ENCODE peak calls at places on chromosomes 11 and 22, in ten cellular contexts. W is activated T-cell treated with anti-CD3 and anti-CD28 coated beads for 1 hour; A is CD4-positive, alpha-beta T cell; Z is activated T-helper 1 cell treated with Interleukin-2 at 50 U/mL for 16 hours; F is upper lobe of right lung; Y is activated naive CD8-positive, alpha-beta T cell treated with anti-CD3 and anti-CD28 coated beads, Interleukin-2, amount 50 U/mL, for 24 hours; V is NCI-H1436; D is thyroid gland; I is amniotic stem cell; N is GM10248. B is an unnamed sample.

GRCh38 chr11:62632492-62632891 is 10.7 kb upstream of the B3GAT3 start:
- DNase-seq in W (no peak), A (no peak), Z (no peak), F (no peak), Y (no peak), V (no peak), D (no peak), I (no peak), N (no peak), B (no peak)

GRCh38 chr22:41274856-41275255 is 11.1 kb downstream of the RANGAP1 start:
- DNase-seq in W (no peak), A (no peak), Z (no peak), F (no peak), Y (no peak), V (no peak), D (no peak), I (no peak), N (no peak), B (no peak)

GRCh38 chr11:77530879-77531278 is 57.0 kb upstream of the PAK1 start:
- DNase-seq in W (no peak), A (no peak), Z (no peak), F (no peak), Y (no peak), V (no peak), D (no peak), I (no peak), N (no peak), B (no peak)

GRCh38 chr11:57477507-57478189 is 17.3 kb downstream of the RTN4RL2 start:
- DNase-seq in W (no peak), A (no peak), Z (no peak), F (peak; percentile 69), Y (no peak), V (no peak), D (no peak), I (no peak), N (no peak), B (no peak)

GRCh38 chr11:1327064-1327460 is 17.6 kb upstream of the TOLLIP start:
- DNase-seq in W (no peak), A (no peak), Z (no peak), F (no peak), Y (no peak), V (no peak), D (no peak), I (no peak), N (no peak), B (no peak)

GRCh38 chr11:133927690-133928627 is 28.8 kb downstream of the IGSF9B start:
- DNase-seq in W (peak; percentile 58), A (peak; percentile 65), Z (peak; percentile 50), F (peak; percentile 80), Y (peak; percentile 66), V (peak; percentile 80), D (peak; percentile 64), I (peak; percentile 41), N (peak; percentile 82), B (peak; percentile 90)

GRCh38 chr11:64729851-64730382 is 6.9 kb upstream of the NRXN2 start:
- DNase-seq in W (no peak), A (no peak), Z (no peak), F (peak; percentile 73), Y (no peak), V (no peak), D (peak; percentile 23), I (no peak), N (no peak), B (no peak)

GRCh38 chr11:2929880-2930704 is 872 bp upstream of the PHLDA2 start:
- DNase-seq in W (no peak), A (no peak), Z (no peak), F (peak; percentile 82), Y (peak; percentile 67), V (no peak), D (no peak), I (peak; percentile 24), N (peak; percentile 77), B (peak; percentile 69)

GRCh38 chr22:17368727-17369552 is at the start of gene CECR2:
- DNase-seq in W (no peak), A (no peak), Z (no peak), F (peak; percentile 86), Y (peak; percentile 8), V (peak; percentile 35), D (peak; percentile 89), I (no peak), N (no peak), B (peak; percentile 36)

GRCh38 chr11:2890466-2891241 is 5.1 kb upstream of the CDKN1C start:
- DNase-seq in W (no peak), A (no peak), Z (no peak), F (peak; percentile 91), Y (no peak), V (peak; percentile 68), D (peak; percentile 82), I (no peak), N (no peak), B (no peak)

GRCh38 chr11:118838905-118839553 is 44.7 kb upstream of the CXCR5 start:
- DNase-seq in W (no peak), A (no peak), Z (no peak), F (no peak), Y (no peak), V (no peak), D (no peak), I (no peak), N (peak; percentile 64), B (no peak)

GRCh38 chr22:28817919-28818859 is 17.8 kb upstream of the XBP1 start:
- DNase-seq in W (no peak), A (no peak), Z (no peak), F (peak; percentile 76), Y (no peak), V (peak; percentile 61), D (peak; percentile 92), I (no peak), N (no peak), B (peak; percentile 86)

GRCh38 chr22:36856121-36856791 is 4.5 kb upstream of the NCF4 start:
- DNase-seq in W (peak; percentile 99), A (peak; percentile 94), Z (peak; percentile 90), F (peak; percentile 95), Y (peak; percentile 98), V (peak; percentile 84), D (peak; percentile 85), I (peak; percentile 54), N (peak; percentile 82), B (peak; percentile 92)

GRCh38 chr22:20591660-20592310 is 84.4 kb downstream of the MED15 start:
- DNase-seq in W (no peak), A (no peak), Z (no peak), F (peak; percentile 64), Y (no peak), V (peak; percentile 46), D (peak; percentile 96), I (no peak), N (no peak), B (peak; percentile 27)

B was measured in Caco-2.